ENCODE peak calls at places on chromosomes 6 and 20, in four cellular contexts. P is HCT116, R is right atrium auricular region, H is AG04450. B is an unnamed sample.

GRCh38 chr20:50815162-50815989 is 20.5 kb downstream of the BCAS4 start:
- DNase-seq in R (no peak), P (no peak), H (peak), B (peak)

GRCh38 chr6:4973972-4974885 is 29.6 kb downstream of the RPP40 start:
- DNase-seq in P (no peak), R (peak), H (peak), B (no peak)

GRCh38 chr6:166851426-166851825 is 104.9 kb downstream of the RNASET2 start:
- DNase-seq in P (no peak), H (no peak), R (no peak), B (no peak)

GRCh38 chr6:38638941-38639497 is 710 bp downstream of the BTBD9 start:
- DNase-seq in P (peak), H (no peak), R (peak), B (no peak)

GRCh38 chr6:50264995-50265571 is 215.4 kb upstream of the DEFB112 start:
- DNase-seq in R (no peak), H (no peak), P (no peak), B (no peak)

GRCh38 chr20:41992481-41992880 is 374.3 kb upstream of the CHD6 start:
- DNase-seq in H (no peak), P (no peak), R (no peak), B (no peak)

GRCh38 chr6:157625111-157625510 is 197.9 kb upstream of the SNX9 start:
- DNase-seq in P (no peak), R (no peak), H (no peak), B (no peak)

GRCh38 chr6:169490830-169491229 is 211.0 kb downstream of the WDR27 start:
- DNase-seq in P (no peak), H (no peak), R (no peak), B (no peak)

GRCh38 chr6:1535295-1535694 is 74.4 kb upstream of the FOXC1 start:
- DNase-seq in R (no peak), P (no peak), H (no peak), B (no peak)

GRCh38 chr20:31843288-31843687 is 2.1 kb downstream of the FOXS1 start:
- DNase-seq in H (no peak), P (no peak), R (no peak), B (no peak)

GRCh38 chr20:47737923-47738322 is 47.4 kb downstream of the SULF2 start:
- DNase-seq in R (no peak), P (no peak), H (no peak), B (no peak)

GRCh38 chr6:44575644-44576043 is 188.1 kb downstream of the CDC5L start:
- DNase-seq in H (no peak), R (no peak), P (no peak), B (no peak)

GRCh38 chr6:87282743-87283142 is 39.6 kb upstream of the SMIM8 start:
- DNase-seq in H (no peak), P (no peak), R (no peak), B (no peak)

GRCh38 chr6:15303162-15303919 is 57.5 kb downstream of the JARID2 start:
- DNase-seq in R (no peak), H (no peak), P (no peak), B (no peak)

GRCh38 chr20:24208652-24209051 is 220.1 kb upstream of the GGTLC1 start:
- DNase-seq in P (no peak), H (no peak), R (no peak), B (no peak)

GRCh38 chr6:4879724-4880372 is 103.6 kb downstream of the CDYL start:
- DNase-seq in R (no peak), P (no peak), H (no peak), B (no peak)

GRCh38 chr6:14706378-14706929 is 539.4 kb upstream of the JARID2 start:
- DNase-seq in P (peak), R (peak), H (peak), B (peak)

GRCh38 chr6:167907837-167908681 is 81.3 kb downstream of the AFDN start:
- DNase-seq in H (no peak), R (no peak), P (peak), B (no peak)

GRCh38 chr6:166305562-166306117 is 2.6 kb downstream of the PRR18 start:
- DNase-seq in P (no peak), H (no peak), R (no peak), B (no peak)

GRCh38 chr20:17916365-17916996 is 52.1 kb downstream of the SNX5 start:
- DNase-seq in P (no peak), R (no peak), H (no peak), B (no peak)

GRCh38 chr6:115770851-115771250 is 289.8 kb downstream of the FRK start:
- DNase-seq in P (no peak), H (no peak), R (no peak), B (no peak)

GRCh38 chr6:127900935-127901334 is at the start of gene THEMIS:
- DNase-seq in P (no peak), R (no peak), H (no peak), B (no peak)

GRCh38 chr6:24583463-24584389 is 62.3 kb downstream of the KIAA0319 start:
- DNase-seq in H (peak), P (peak), R (peak), B (peak)

GRCh38 chr6:110217255-110217654 is 37.0 kb downstream of the CDC40 start:
- DNase-seq in P (no peak), R (no peak), H (peak), B (no peak)

GRCh38 chr6:10615675-10616074 is 78.7 kb downstream of the C6orf52 start:
- DNase-seq in R (no peak), H (no peak), P (no peak), B (no peak)

GRCh38 chr6:38170666-38171065 is 351.1 kb downstream of the ZFAND3 start:
- DNase-seq in H (no peak), P (no peak), R (no peak), B (no peak)

GRCh38 chr20:18087054-18087453 is 29.3 kb upstream of the OVOL2 start:
- DNase-seq in H (no peak), R (no peak), P (no peak), B (no peak)

DNA sequence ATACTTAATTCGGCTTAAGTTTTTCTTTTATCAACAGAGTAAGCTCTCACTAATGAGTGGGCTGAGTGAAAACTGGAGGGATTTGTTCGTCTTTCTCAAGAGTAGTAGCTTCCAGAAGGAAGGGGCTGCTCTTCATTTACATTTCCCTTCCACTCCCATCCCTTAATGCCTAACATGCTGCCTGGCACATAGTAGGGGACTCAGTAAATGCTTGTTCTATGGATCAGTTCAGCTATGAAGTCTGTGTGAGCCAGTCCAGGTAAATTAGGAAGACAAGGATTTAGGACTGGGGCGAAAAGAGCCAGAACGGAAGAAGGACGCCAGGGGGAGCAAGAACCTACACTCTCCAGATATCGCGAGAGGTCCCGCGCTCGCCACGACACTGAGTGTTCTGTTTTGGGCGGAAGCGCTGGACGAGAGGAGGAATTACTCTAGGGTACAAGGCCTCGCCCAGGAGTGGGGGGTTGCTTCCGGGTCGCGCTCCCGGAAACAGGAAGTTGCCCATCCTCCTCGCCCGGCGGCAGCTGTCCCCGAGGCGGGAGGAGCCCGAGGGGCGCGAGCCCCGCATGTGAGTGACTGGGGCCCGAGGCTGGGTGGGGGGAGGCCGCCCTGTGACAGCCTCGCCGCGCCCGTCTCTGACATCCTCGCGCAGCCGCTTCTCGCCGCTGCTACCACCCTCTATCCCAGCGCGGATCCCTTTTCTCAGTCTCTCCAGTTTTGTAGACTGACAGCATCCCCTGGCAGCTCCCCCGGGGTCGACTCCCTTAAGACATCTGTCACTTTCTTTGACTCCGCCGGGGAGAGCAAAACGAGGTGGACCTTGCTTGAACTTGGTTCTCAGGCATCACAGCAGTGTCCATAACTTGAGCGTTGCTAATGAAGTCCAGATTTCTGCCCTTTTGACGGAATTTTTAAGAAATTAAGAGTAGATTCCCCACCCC is at the start of gene C6orf89:
- DNase-seq in H (peak), P (peak), R (peak), B (peak)
- TF ChIP-seq CTCF in H (peak), P (peak), R (peak), B (peak)

DNA sequence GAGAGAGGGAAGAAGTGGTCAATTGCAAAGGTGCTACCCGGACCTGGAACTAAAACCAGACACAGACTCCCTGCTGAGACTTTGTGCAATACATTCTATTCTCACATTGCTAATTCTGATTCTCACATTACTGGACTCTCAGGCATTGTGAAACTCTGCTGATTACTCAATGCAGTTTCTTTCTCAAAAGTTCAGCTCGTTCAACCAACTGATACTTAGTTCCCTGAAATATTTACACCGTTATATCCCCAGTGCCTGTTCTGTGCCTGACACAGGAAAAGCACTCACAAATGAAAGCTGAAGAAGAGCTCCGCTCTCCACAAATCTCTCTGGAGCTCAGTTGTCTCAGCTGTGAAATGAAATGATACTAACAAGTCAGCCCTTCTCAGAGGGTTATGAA is 503 bp upstream of the SLPI start:
- DNase-seq in R (no peak), P (no peak), H (no peak), B (no peak)
- H3K4me3 ChIP-seq in R (no peak), P (no peak), H (no peak), B (no peak)

GRCh38 chr20:8662433-8662954 is 406.4 kb upstream of the PLCB4 start:
- DNase-seq in R (no peak), P (no peak), H (no peak), B (no peak)

GRCh38 chr20:8661229-8662023 is 407.5 kb upstream of the PLCB4 start:
- DNase-seq in R (no peak), H (no peak), P (no peak), B (no peak)

GRCh38 chr20:8667306-8667705 is 401.6 kb upstream of the PLCB4 start:
- DNase-seq in P (no peak), R (peak), H (no peak), B (no peak)

GRCh38 chr20:8663424-8663823 is 405.5 kb upstream of the PLCB4 start:
- DNase-seq in R (no peak), H (no peak), P (no peak), B (no peak)

DNA sequence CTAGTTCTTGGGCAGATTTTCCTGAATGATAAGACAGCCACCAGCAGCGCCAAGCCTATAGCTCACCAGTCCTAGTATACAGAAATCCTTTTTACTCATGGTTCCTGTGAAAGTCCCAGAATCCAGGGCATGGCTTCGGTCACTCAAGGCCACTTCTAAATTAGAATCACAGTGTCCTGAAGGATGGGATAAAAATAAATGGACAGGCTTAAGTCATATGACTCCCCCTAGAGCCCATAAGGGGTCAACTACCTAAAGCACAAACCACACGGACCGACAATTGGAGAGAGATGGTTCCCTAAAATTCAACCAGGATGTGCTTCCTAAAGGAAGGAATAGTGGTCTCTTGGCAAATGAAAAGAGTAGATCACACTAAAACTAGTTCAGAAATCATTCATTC is 404.1 kb upstream of the PLCB4 start:
- DNase-seq in R (no peak), P (peak), H (no peak), B (no peak)
- TF ChIP-seq CTCF in R (no peak), P (no peak), H (no peak), B (no peak)

GRCh38 chr6:158830736-158831135 is 11.6 kb upstream of the EZR start:
- DNase-seq in H (no peak), R (no peak), P (no peak), B (no peak)

GRCh38 chr6:158825951-158826306 is 6.8 kb upstream of the EZR start:
- DNase-seq in H (peak), R (no peak), P (no peak), B (no peak)

GRCh38 chr6:158828807-158829206 is 9.6 kb upstream of the EZR start:
- DNase-seq in H (no peak), P (no peak), R (no peak), B (no peak)

GRCh38 chr6:158825038-158825950 is 6.1 kb upstream of the EZR start:
- DNase-seq in P (no peak), H (no peak), R (no peak), B (no peak)

DNA sequence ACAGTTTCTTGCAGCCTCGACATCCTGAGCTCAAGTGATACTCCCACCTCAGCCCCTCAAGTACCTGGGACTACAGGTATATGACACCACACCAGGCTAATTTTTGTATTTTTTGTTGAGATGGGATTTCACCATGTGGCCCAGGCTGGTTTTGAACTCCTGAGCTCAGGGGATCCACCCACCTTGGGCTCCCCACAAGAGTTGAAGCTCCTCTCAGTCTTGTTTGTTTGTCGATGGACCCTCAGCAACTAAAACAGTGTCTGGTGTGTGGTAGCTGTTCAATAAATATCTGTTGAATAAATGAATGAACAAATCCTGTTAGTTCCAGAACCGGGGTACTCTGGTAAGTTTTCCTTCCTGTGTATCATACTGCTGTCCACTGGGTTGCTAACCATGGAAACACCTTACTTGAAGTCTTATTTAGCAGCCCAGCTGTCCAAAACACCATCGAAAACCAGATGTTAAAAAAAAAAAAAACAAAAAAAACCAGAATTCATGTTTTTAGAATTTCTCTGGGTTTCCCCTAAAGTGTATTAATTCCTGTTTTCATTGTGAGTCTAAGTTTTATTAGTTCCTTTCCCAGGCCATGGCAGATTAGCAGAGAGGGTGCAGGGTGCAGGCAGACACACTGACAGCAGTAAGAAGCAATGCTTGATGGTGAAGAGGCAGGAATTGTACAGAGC is 7.8 kb upstream of the EZR start:
- DNase-seq in P (no peak), H (no peak), R (no peak), B (no peak)
- H3K4me3 ChIP-seq in P (no peak), H (no peak), R (no peak), B (no peak)

DNA sequence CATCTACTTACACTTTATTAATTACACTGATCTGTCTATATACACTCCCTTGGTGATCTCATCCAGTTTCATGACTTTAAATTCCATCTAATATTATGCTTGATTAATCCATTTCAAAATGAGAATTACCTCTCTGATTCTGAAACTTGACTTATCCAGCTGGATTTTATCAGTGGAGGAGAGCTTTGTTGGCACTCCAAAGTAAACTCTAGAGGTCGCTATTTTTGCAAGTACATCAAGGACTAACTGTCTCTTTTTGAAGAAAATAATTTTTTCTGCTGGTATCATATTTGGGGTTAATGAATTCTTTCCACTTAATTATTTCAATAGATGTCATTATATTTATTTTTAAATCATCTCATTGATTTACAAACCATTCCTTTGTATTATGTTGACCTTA is 630.3 kb upstream of the MAN1A1 start:
- DNase-seq in P (peak), H (no peak), R (no peak), B (no peak)
- TF ChIP-seq CTCF in P (peak), H (no peak), R (no peak), B (no peak)

DNA sequence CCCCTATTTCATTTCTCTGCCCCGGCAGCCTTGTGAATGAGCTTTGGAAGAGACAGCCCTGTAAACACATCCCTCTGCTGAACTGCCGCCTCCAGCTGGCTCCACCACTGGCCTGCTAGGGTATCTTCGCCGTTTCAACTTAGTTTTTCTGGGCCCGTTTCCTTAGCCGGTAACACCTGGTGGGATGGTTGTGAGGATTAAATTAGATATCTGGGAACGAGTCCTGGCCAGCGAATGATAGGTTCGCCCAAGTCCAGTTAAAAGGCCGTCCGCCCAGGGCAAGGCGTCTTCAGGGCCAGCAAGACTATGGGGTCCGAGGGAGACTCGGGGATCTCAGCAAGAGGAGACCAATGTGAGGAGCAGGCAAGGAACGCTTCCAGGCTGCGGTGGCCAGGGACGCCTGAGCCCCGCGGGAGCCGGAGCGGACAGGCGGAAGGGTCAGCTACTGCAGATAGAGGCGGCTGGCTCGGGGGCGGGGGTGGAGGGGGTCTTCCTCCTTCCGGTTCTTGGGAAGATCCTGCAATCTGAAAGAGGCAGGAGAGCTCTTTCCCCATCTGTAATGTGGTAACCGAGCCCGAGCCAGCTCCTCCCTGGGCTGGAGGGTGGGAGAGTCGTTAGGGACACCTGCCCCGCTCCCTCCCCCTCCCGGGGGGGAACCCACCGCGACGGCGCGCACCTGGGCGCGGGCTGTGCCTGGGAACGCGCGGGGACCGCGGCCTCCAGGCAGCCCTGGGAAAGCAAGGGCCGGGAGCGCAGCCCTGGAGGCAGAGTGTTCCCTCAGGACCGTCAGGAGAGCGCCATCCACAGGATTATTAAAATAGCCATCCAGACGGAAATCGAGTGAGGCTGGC is 4.5 kb upstream of the PTCRA start:
- DNase-seq in H (no peak), P (no peak), R (no peak), B (no peak)
- H3K4me3 ChIP-seq in H (peak), P (no peak), R (peak), B (peak)

GRCh38 chr6:160730911-160731310 is 28.9 kb downstream of the PLG start:
- DNase-seq in H (no peak), R (no peak), P (no peak), B (no peak)
- TF ChIP-seq CTCF in H (no peak), R (no peak), P (peak), B (no peak)

GRCh38 chr6:89295981-89296380 is 19.1 kb downstream of the GABRR2 start:
- DNase-seq in H (no peak), R (no peak), P (no peak), B (no peak)

GRCh38 chr6:89301586-89302194 is 13.4 kb downstream of the GABRR2 start:
- DNase-seq in R (no peak), H (no peak), P (no peak), B (no peak)

GRCh38 chr6:89298680-89299450 is 16.2 kb downstream of the GABRR2 start:
- DNase-seq in P (peak), H (peak), R (no peak), B (no peak)

GRCh38 chr6:89299451-89299850 is 15.6 kb downstream of the GABRR2 start:
- DNase-seq in H (no peak), R (no peak), P (peak), B (no peak)

GRCh38 chr6:89297695-89298351 is 17.3 kb downstream of the GABRR2 start:
- DNase-seq in R (no peak), H (peak), P (peak), B (peak)
- H3K4me3 ChIP-seq in R (no peak), H (no peak), P (peak), B (no peak)

B was measured in AG04449.